ENCODE peak calls at places on chromosomes 3 and 15, in nine cellular contexts. One of them, this sample, is unnamed.
A peak's percentile ranks its signal among the peaks of the same experiment; 100 is the strongest.

GRCh38 chr3:157239082-157239704 is 79.2 kb upstream of the CCNL1 start:
- DNase-seq in AG09309: no peak
- DNase-seq in activated CD8-positive, alpha-beta memory T cell treated with anti-CD3 and anti-CD28 coated beads, Interleukin-2, amount 50 U/mL, for 48 hours: peak; percentile 84
- DNase-seq in GM13977: peak; percentile 52
- DNase-seq in OCI-LY7: peak; percentile 64
- DNase-seq in heart right ventricle: peak; percentile 38
- DNase-seq in anterior cingulate cortex: no peak
- DNase-seq in stimulated activated CD4-positive, alpha-beta T cell treated with anti-CD3 and anti-CD28 coated beads, Interleukin-4, amount 100 ng/mL, for 1 hour: peak; percentile 74
- DNase-seq in NB4: peak; percentile 74
- DNase-seq in this sample: peak; percentile 51

GRCh38 chr3:183270344-183270743 is 17.3 kb downstream of the B3GNT5 start:
- DNase-seq in AG09309: no peak
- DNase-seq in activated CD8-positive, alpha-beta memory T cell treated with anti-CD3 and anti-CD28 coated beads, Interleukin-2, amount 50 U/mL, for 48 hours: no peak
- DNase-seq in GM13977: no peak
- DNase-seq in OCI-LY7: no peak
- DNase-seq in heart right ventricle: no peak
- DNase-seq in anterior cingulate cortex: no peak
- DNase-seq in stimulated activated CD4-positive, alpha-beta T cell treated with anti-CD3 and anti-CD28 coated beads, Interleukin-4, amount 100 ng/mL, for 1 hour: no peak
- DNase-seq in NB4: no peak
- DNase-seq in this sample: no peak

GRCh38 chr15:68808770-68809169 is 11.9 kb downstream of the ANP32A start:
- DNase-seq in AG09309: no peak
- DNase-seq in activated CD8-positive, alpha-beta memory T cell treated with anti-CD3 and anti-CD28 coated beads, Interleukin-2, amount 50 U/mL, for 48 hours: no peak
- DNase-seq in GM13977: no peak
- DNase-seq in OCI-LY7: no peak
- DNase-seq in heart right ventricle: no peak
- DNase-seq in anterior cingulate cortex: no peak
- DNase-seq in stimulated activated CD4-positive, alpha-beta T cell treated with anti-CD3 and anti-CD28 coated beads, Interleukin-4, amount 100 ng/mL, for 1 hour: no peak
- DNase-seq in NB4: no peak
- DNase-seq in this sample: no peak

GRCh38 chr3:27661813-27662212 is 60.3 kb downstream of the EOMES start:
- DNase-seq in AG09309: no peak
- DNase-seq in activated CD8-positive, alpha-beta memory T cell treated with anti-CD3 and anti-CD28 coated beads, Interleukin-2, amount 50 U/mL, for 48 hours: no peak
- DNase-seq in GM13977: no peak
- DNase-seq in OCI-LY7: no peak
- DNase-seq in heart right ventricle: no peak
- DNase-seq in anterior cingulate cortex: no peak
- DNase-seq in stimulated activated CD4-positive, alpha-beta T cell treated with anti-CD3 and anti-CD28 coated beads, Interleukin-4, amount 100 ng/mL, for 1 hour: no peak
- DNase-seq in NB4: no peak
- DNase-seq in this sample: no peak

GRCh38 chr3:146536681-146537080 is 7.7 kb downstream of the PLSCR1 start:
- DNase-seq in AG09309: no peak
- DNase-seq in activated CD8-positive, alpha-beta memory T cell treated with anti-CD3 and anti-CD28 coated beads, Interleukin-2, amount 50 U/mL, for 48 hours: no peak
- DNase-seq in GM13977: no peak
- DNase-seq in OCI-LY7: no peak
- DNase-seq in heart right ventricle: no peak
- DNase-seq in anterior cingulate cortex: no peak
- DNase-seq in stimulated activated CD4-positive, alpha-beta T cell treated with anti-CD3 and anti-CD28 coated beads, Interleukin-4, amount 100 ng/mL, for 1 hour: no peak
- DNase-seq in NB4: no peak
- DNase-seq in this sample: no peak

GRCh38 chr15:65084500-65085206 is 8.1 kb downstream of the KBTBD13 start:
- DNase-seq in AG09309: no peak
- DNase-seq in activated CD8-positive, alpha-beta memory T cell treated with anti-CD3 and anti-CD28 coated beads, Interleukin-2, amount 50 U/mL, for 48 hours: no peak
- DNase-seq in GM13977: no peak
- DNase-seq in OCI-LY7: no peak
- DNase-seq in heart right ventricle: no peak
- DNase-seq in anterior cingulate cortex: no peak
- DNase-seq in stimulated activated CD4-positive, alpha-beta T cell treated with anti-CD3 and anti-CD28 coated beads, Interleukin-4, amount 100 ng/mL, for 1 hour: no peak
- DNase-seq in NB4: no peak
- DNase-seq in this sample: no peak

GRCh38 chr3:64600246-64600645 is 87.6 kb downstream of the ADAMTS9 start:
- DNase-seq in AG09309: no peak
- DNase-seq in activated CD8-positive, alpha-beta memory T cell treated with anti-CD3 and anti-CD28 coated beads, Interleukin-2, amount 50 U/mL, for 48 hours: no peak
- DNase-seq in GM13977: no peak
- DNase-seq in OCI-LY7: no peak
- DNase-seq in heart right ventricle: no peak
- DNase-seq in anterior cingulate cortex: no peak
- DNase-seq in stimulated activated CD4-positive, alpha-beta T cell treated with anti-CD3 and anti-CD28 coated beads, Interleukin-4, amount 100 ng/mL, for 1 hour: no peak
- DNase-seq in NB4: no peak
- DNase-seq in this sample: no peak

GRCh38 chr3:160754371-160754854 is 1.6 kb upstream of the PPM1L start:
- DNase-seq in AG09309: peak; percentile 14
- DNase-seq in activated CD8-positive, alpha-beta memory T cell treated with anti-CD3 and anti-CD28 coated beads, Interleukin-2, amount 50 U/mL, for 48 hours: no peak
- DNase-seq in GM13977: no peak
- DNase-seq in OCI-LY7: peak; percentile 49
- DNase-seq in heart right ventricle: peak; percentile 30
- DNase-seq in anterior cingulate cortex: no peak
- DNase-seq in stimulated activated CD4-positive, alpha-beta T cell treated with anti-CD3 and anti-CD28 coated beads, Interleukin-4, amount 100 ng/mL, for 1 hour: no peak
- DNase-seq in NB4: peak; percentile 55
- DNase-seq in this sample: peak; percentile 42

GRCh38 chr3:138011722-138012121 is 1.8 kb downstream of the CLDN18 start:
- DNase-seq in AG09309: no peak
- DNase-seq in activated CD8-positive, alpha-beta memory T cell treated with anti-CD3 and anti-CD28 coated beads, Interleukin-2, amount 50 U/mL, for 48 hours: no peak
- DNase-seq in GM13977: no peak
- DNase-seq in OCI-LY7: no peak
- DNase-seq in heart right ventricle: no peak
- DNase-seq in anterior cingulate cortex: no peak
- DNase-seq in stimulated activated CD4-positive, alpha-beta T cell treated with anti-CD3 and anti-CD28 coated beads, Interleukin-4, amount 100 ng/mL, for 1 hour: no peak
- DNase-seq in NB4: no peak
- DNase-seq in this sample: no peak

GRCh38 chr15:60479361-60479684 is 381 bp upstream of the ICE2 start:
- DNase-seq in AG09309: no peak
- DNase-seq in activated CD8-positive, alpha-beta memory T cell treated with anti-CD3 and anti-CD28 coated beads, Interleukin-2, amount 50 U/mL, for 48 hours: no peak
- DNase-seq in GM13977: no peak
- DNase-seq in OCI-LY7: no peak
- DNase-seq in heart right ventricle: no peak
- DNase-seq in anterior cingulate cortex: no peak
- DNase-seq in stimulated activated CD4-positive, alpha-beta T cell treated with anti-CD3 and anti-CD28 coated beads, Interleukin-4, amount 100 ng/mL, for 1 hour: no peak
- DNase-seq in NB4: no peak
- DNase-seq in this sample: peak; percentile 19

GRCh38 chr15:35546581-35547381 is 816 bp upstream of the DPH6 start:
- DNase-seq in AG09309: no peak
- DNase-seq in activated CD8-positive, alpha-beta memory T cell treated with anti-CD3 and anti-CD28 coated beads, Interleukin-2, amount 50 U/mL, for 48 hours: no peak
- DNase-seq in GM13977: no peak
- DNase-seq in OCI-LY7: no peak
- DNase-seq in heart right ventricle: peak; percentile 13
- DNase-seq in anterior cingulate cortex: no peak
- DNase-seq in stimulated activated CD4-positive, alpha-beta T cell treated with anti-CD3 and anti-CD28 coated beads, Interleukin-4, amount 100 ng/mL, for 1 hour: no peak
- DNase-seq in NB4: no peak
- DNase-seq in this sample: no peak

GRCh38 chr3:49806838-49807237 is 3.8 kb downstream of the INKA1 start:
- DNase-seq in AG09309: no peak
- DNase-seq in activated CD8-positive, alpha-beta memory T cell treated with anti-CD3 and anti-CD28 coated beads, Interleukin-2, amount 50 U/mL, for 48 hours: no peak
- DNase-seq in GM13977: no peak
- DNase-seq in OCI-LY7: no peak
- DNase-seq in heart right ventricle: no peak
- DNase-seq in anterior cingulate cortex: no peak
- DNase-seq in stimulated activated CD4-positive, alpha-beta T cell treated with anti-CD3 and anti-CD28 coated beads, Interleukin-4, amount 100 ng/mL, for 1 hour: no peak
- DNase-seq in NB4: peak; percentile 40
- DNase-seq in this sample: no peak

GRCh38 chr15:60134609-60135008 is 130.5 kb downstream of the FOXB1 start:
- DNase-seq in AG09309: no peak
- DNase-seq in activated CD8-positive, alpha-beta memory T cell treated with anti-CD3 and anti-CD28 coated beads, Interleukin-2, amount 50 U/mL, for 48 hours: no peak
- DNase-seq in GM13977: no peak
- DNase-seq in OCI-LY7: no peak
- DNase-seq in heart right ventricle: no peak
- DNase-seq in anterior cingulate cortex: no peak
- DNase-seq in stimulated activated CD4-positive, alpha-beta T cell treated with anti-CD3 and anti-CD28 coated beads, Interleukin-4, amount 100 ng/mL, for 1 hour: peak; percentile 10
- DNase-seq in NB4: no peak
- DNase-seq in this sample: peak; percentile 16

GRCh38 chr3:43185256-43185655 is 79.4 kb upstream of the POMGNT2 start:
- DNase-seq in AG09309: no peak
- DNase-seq in activated CD8-positive, alpha-beta memory T cell treated with anti-CD3 and anti-CD28 coated beads, Interleukin-2, amount 50 U/mL, for 48 hours: no peak
- DNase-seq in GM13977: no peak
- DNase-seq in OCI-LY7: no peak
- DNase-seq in heart right ventricle: no peak
- DNase-seq in anterior cingulate cortex: no peak
- DNase-seq in stimulated activated CD4-positive, alpha-beta T cell treated with anti-CD3 and anti-CD28 coated beads, Interleukin-4, amount 100 ng/mL, for 1 hour: no peak
- DNase-seq in NB4: no peak
- DNase-seq in this sample: no peak